ENCODE peak calls at places on chromosomes 11 and 22, in six cellular contexts. One of them, this sample, is unnamed.

GRCh38 chr22:25644122-25644521 is 79.6 kb downstream of the GRK3 start:
- DNase-seq in stimulated activated CD4-positive, alpha-beta T cell treated with anti-CD3 and anti-CD28 coated beads, Interleukin-4, amount 100 ng/mL, for 48 hours: no peak
- DNase-seq in posterior vena cava: no peak
- DNase-seq in foreskin fibroblast: no peak
- DNase-seq in HepG2: no peak
- DNase-seq in NCI-H1417: no peak
- DNase-seq in this sample: no peak

GRCh38 chr11:112285918-112286317 is 25.3 kb upstream of the PLET1 start:
- DNase-seq in stimulated activated CD4-positive, alpha-beta T cell treated with anti-CD3 and anti-CD28 coated beads, Interleukin-4, amount 100 ng/mL, for 48 hours: no peak
- DNase-seq in posterior vena cava: no peak
- DNase-seq in foreskin fibroblast: no peak
- DNase-seq in HepG2: no peak
- DNase-seq in NCI-H1417: no peak
- DNase-seq in this sample: no peak

GRCh38 chr11:115660072-115660805 is 156.0 kb upstream of the CADM1 start:
- DNase-seq in stimulated activated CD4-positive, alpha-beta T cell treated with anti-CD3 and anti-CD28 coated beads, Interleukin-4, amount 100 ng/mL, for 48 hours: no peak
- DNase-seq in posterior vena cava: no peak
- DNase-seq in foreskin fibroblast: no peak
- DNase-seq in HepG2: no peak
- DNase-seq in NCI-H1417: peak
- DNase-seq in this sample: no peak

GRCh38 chr22:32531955-32532818 is 57.6 kb downstream of the FBXO7 start:
- DNase-seq in stimulated activated CD4-positive, alpha-beta T cell treated with anti-CD3 and anti-CD28 coated beads, Interleukin-4, amount 100 ng/mL, for 48 hours: no peak
- DNase-seq in posterior vena cava: peak
- DNase-seq in foreskin fibroblast: peak
- DNase-seq in HepG2: peak
- DNase-seq in NCI-H1417: peak
- DNase-seq in this sample: no peak

GRCh38 chr11:123429336-123429735 is 733 bp upstream of the GRAMD1B start:
- DNase-seq in stimulated activated CD4-positive, alpha-beta T cell treated with anti-CD3 and anti-CD28 coated beads, Interleukin-4, amount 100 ng/mL, for 48 hours: no peak
- DNase-seq in posterior vena cava: no peak
- DNase-seq in foreskin fibroblast: peak
- DNase-seq in HepG2: no peak
- DNase-seq in NCI-H1417: no peak
- DNase-seq in this sample: no peak

GRCh38 chr11:26891501-26891900 is 102.4 kb upstream of the FIBIN start:
- DNase-seq in stimulated activated CD4-positive, alpha-beta T cell treated with anti-CD3 and anti-CD28 coated beads, Interleukin-4, amount 100 ng/mL, for 48 hours: no peak
- DNase-seq in posterior vena cava: no peak
- DNase-seq in foreskin fibroblast: no peak
- DNase-seq in HepG2: no peak
- DNase-seq in NCI-H1417: no peak
- DNase-seq in this sample: no peak

GRCh38 chr11:121437018-121437685 is 15.0 kb upstream of the SORL1 start:
- DNase-seq in stimulated activated CD4-positive, alpha-beta T cell treated with anti-CD3 and anti-CD28 coated beads, Interleukin-4, amount 100 ng/mL, for 48 hours: no peak
- DNase-seq in posterior vena cava: no peak
- DNase-seq in foreskin fibroblast: peak
- DNase-seq in HepG2: no peak
- DNase-seq in NCI-H1417: no peak
- DNase-seq in this sample: no peak

GRCh38 chr11:109808569-109808968 is 284.6 kb upstream of the ZC3H12C start:
- DNase-seq in stimulated activated CD4-positive, alpha-beta T cell treated with anti-CD3 and anti-CD28 coated beads, Interleukin-4, amount 100 ng/mL, for 48 hours: no peak
- DNase-seq in posterior vena cava: no peak
- DNase-seq in foreskin fibroblast: peak
- DNase-seq in HepG2: no peak
- DNase-seq in NCI-H1417: no peak
- DNase-seq in this sample: no peak

GRCh38 chr22:28978158-28978557 is 83.5 kb downstream of the C22orf31 start:
- DNase-seq in stimulated activated CD4-positive, alpha-beta T cell treated with anti-CD3 and anti-CD28 coated beads, Interleukin-4, amount 100 ng/mL, for 48 hours: no peak
- DNase-seq in posterior vena cava: no peak
- DNase-seq in foreskin fibroblast: peak
- DNase-seq in HepG2: no peak
- DNase-seq in NCI-H1417: no peak
- DNase-seq in this sample: no peak